ENCODE peak calls at places on chromosomes 12 and 14, in six cellular contexts. Z is astrocyte of the cerebellum, S is skeletal muscle cell, V is HFF-Myc, R is WERI-Rb-1, C is HCT116. W is an unnamed sample.

GRCh38 chr12:13609874-13610273 is 371.5 kb downstream of the GRIN2B start:
- DNase-seq in Z (no peak), S (no peak), V (no peak), R (no peak), C (no peak), W (no peak)

GRCh38 chr12:95484524-95484923 is 10.6 kb downstream of the METAP2 start:
- DNase-seq in Z (peak; percentile 18), S (no peak), V (no peak), R (no peak), C (no peak), W (no peak)

GRCh38 chr14:31894351-31894750 is 182.8 kb upstream of the ARHGAP5 start:
- DNase-seq in Z (no peak), S (no peak), V (no peak), R (no peak), C (no peak), W (no peak)

GRCh38 chr12:118633071-118633470 is 256.7 kb downstream of the SUDS3 start:
- DNase-seq in Z (no peak), S (no peak), V (no peak), R (no peak), C (no peak), W (no peak)

GRCh38 chr14:47678993-47679392 is 3.6 kb upstream of the MDGA2 start:
- DNase-seq in Z (no peak), S (no peak), V (no peak), R (no peak), C (no peak), W (no peak)

GRCh38 chr14:55974046-55974582 is 144.1 kb upstream of the PELI2 start:
- DNase-seq in Z (no peak), S (no peak), V (no peak), R (no peak), C (no peak), W (no peak)

GRCh38 chr12:32418903-32419519 is 19.7 kb downstream of the FGD4 start:
- DNase-seq in Z (no peak), S (no peak), V (no peak), R (no peak), C (no peak), W (no peak)

GRCh38 chr12:31353730-31354708 is 28.1 kb upstream of the SINHCAF start:
- DNase-seq in Z (no peak), S (no peak), V (no peak), R (peak; percentile 70), C (no peak), W (no peak)

GRCh38 chr14:73634333-73634833 is 10.4 kb upstream of the DNAL1 start:
- DNase-seq in Z (no peak), S (no peak), V (no peak), R (peak; percentile 45), C (no peak), W (no peak)

GRCh38 chr12:1839464-1839863 is 19.1 kb downstream of the LRTM2 start:
- DNase-seq in Z (no peak), S (no peak), V (no peak), R (no peak), C (no peak), W (no peak)

GRCh38 chr14:77025744-77026165 is 2.8 kb downstream of the IRF2BPL start:
- DNase-seq in Z (no peak), S (no peak), V (no peak), R (no peak), C (no peak), W (no peak)

GRCh38 chr12:93722757-93723567 is 45.8 kb downstream of the CRADD start:
- DNase-seq in Z (no peak), S (no peak), V (no peak), R (no peak), C (no peak), W (no peak)

GRCh38 chr12:125804660-125805059 is 739.4 kb downstream of the AACS start:
- DNase-seq in Z (no peak), S (no peak), V (no peak), R (no peak), C (no peak), W (no peak)

GRCh38 chr14:73795974-73796373 is 55.7 kb upstream of the PTGR2 start:
- DNase-seq in Z (peak; percentile 62), S (no peak), V (peak; percentile 35), R (no peak), C (peak; percentile 77), W (no peak)

GRCh38 chr12:24911284-24911791 is 37.6 kb downstream of the BCAT1 start:
- DNase-seq in Z (peak; percentile 46), S (no peak), V (peak; percentile 59), R (peak; percentile 59), C (no peak), W (no peak)

GRCh38 chr12:121224591-121224990 is 14.7 kb downstream of the P2RX4 start:
- DNase-seq in Z (no peak), S (no peak), V (no peak), R (no peak), C (no peak), W (no peak)

GRCh38 chr12:89353823-89354629 is 1.7 kb upstream of the DUSP6 start:
- DNase-seq in Z (no peak), S (no peak), V (no peak), R (peak; percentile 74), C (peak; percentile 73), W (no peak)

GRCh38 chr12:109641422-109641821 is 67.8 kb downstream of the MVK start:
- DNase-seq in Z (no peak), S (no peak), V (no peak), R (no peak), C (no peak), W (no peak)

GRCh38 chr12:132550014-132550802 is 60.2 kb downstream of the LRCOL1 start:
- DNase-seq in Z (no peak), S (no peak), V (no peak), R (no peak), C (no peak), W (no peak)

GRCh38 chr12:28933864-28934527 is 215.1 kb upstream of the FAR2 start:
- DNase-seq in Z (no peak), S (no peak), V (no peak), R (no peak), C (no peak), W (no peak)

GRCh38 chr12:46659032-46659703 is 166.6 kb downstream of the SLC38A4 start:
- DNase-seq in Z (no peak), S (no peak), V (no peak), R (no peak), C (no peak), W (no peak)

GRCh38 chr14:33564774-33565630 is 385.9 kb downstream of the EGLN3 start:
- DNase-seq in Z (peak; percentile 49), S (peak; percentile 54), V (no peak), R (no peak), C (no peak), W (no peak)

GRCh38 chr14:90381999-90382451 is 14.8 kb upstream of the CALM1 start:
- DNase-seq in Z (no peak), S (no peak), V (no peak), R (peak; percentile 26), C (no peak), W (no peak)

GRCh38 chr14:95233702-95234241 is 76.4 kb upstream of the DICER1 start:
- DNase-seq in Z (no peak), S (no peak), V (no peak), R (no peak), C (no peak), W (no peak)
- H3K4me3 ChIP-seq in Z (no peak overlapping the region), S (no peak overlapping the region), V (no peak overlapping the region), R (no peak overlapping the region), C (no peak overlapping the region), W (no peak overlapping the region)

DNA sequence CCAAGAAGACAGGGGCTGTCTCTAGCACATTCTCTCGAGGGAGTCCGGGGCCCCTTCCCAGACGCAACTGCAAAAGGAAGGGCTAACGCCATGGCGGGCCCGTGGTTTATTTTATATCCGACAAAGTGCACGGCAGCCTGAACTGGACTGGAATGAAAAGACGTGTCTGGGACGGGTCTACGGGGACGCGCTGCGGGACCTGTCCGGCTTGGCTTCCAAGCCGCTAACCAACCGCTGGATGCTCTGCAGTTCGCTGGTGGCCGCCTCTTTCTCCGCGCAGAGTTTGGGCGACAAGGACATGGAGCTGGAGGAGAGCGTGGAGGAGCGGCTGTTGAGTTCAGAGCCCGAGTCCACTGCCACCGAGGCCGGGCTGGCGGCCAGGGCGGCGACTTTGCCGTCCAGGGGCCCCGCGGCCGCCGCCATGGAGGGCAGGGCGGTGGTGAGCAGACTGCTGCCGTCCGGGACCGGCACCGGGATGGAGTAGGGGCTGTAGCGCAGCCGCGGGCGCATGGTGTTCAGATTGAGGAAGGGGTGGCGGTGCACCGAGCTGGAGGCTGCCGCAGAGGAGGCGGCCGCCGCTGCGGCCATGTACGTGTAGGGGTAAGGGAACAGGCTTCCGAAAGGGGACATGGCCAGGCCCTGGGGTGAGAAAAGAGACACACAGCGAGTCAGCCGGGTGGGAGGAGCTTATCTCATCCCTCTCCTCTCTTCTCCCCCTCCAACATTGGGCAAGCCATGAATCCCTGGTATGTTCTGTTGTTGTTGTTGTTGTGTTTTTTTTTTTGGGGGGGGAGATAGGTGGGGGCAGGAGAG is 12.1 kb downstream of the TBX3 start:
- DNase-seq in Z (no peak), S (no peak), V (no peak), R (no peak), C (no peak), W (no peak)
- H3K4me3 ChIP-seq in Z (peak overlapping the region; percentile 24), S (peak overlapping the region; percentile 28), V (peak overlapping the region; percentile 73), R (peak overlapping the region; percentile 33), C (no peak overlapping the region), W (peak overlapping the region; percentile 30)

DNA sequence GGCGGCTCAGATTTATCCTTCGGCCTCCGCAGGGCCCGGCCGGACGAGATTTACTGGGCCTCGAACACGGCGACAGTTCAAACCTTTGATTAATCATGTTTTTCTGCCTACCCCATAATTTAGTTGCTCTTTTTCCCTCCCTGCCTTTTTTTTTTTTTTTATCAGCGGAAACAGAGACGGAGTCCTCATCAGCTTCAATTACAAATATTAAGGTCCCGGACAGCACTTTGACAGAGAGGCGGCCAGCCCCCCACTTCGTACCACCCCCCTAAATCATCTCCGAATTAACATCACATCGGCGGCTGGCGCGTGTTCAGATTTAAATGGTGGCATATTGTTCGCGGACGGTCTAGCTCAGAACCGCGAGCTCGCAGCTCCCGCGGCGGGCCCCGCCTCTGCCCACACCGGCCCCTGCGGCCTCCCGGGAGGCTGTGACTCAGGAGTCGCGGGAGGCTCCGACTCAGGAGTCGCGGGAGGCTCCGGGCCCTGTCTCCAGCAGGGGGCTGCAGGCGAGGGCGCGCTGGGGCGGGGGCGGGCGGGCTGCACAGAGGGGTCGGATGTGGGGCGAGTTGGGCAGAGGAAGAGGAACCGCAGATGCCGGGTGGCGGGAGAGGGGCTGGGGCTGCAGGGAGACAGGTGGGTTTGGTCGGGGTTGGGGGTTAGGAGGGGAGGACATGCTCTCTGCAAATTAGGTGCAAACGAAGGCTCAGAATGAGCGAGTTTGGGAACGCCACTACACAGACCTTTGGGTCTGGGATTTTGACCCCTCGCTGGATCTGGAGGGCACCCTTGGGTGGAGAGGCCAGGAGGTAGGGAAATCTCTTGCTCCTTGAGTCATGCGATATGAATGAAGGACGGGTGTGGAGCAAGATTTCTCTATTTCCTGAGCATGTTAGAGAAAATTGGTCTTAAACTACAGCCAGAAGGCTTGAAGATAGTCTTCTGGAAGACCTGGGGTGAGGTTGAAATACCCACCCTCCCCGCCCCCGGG is 19.6 kb upstream of the ATP5MC2 start:
- DNase-seq in Z (no peak), S (no peak), V (no peak), R (peak; percentile 66), C (peak; percentile 36), W (no peak)
- H3K4me3 ChIP-seq in Z (peak overlapping the region; percentile 16), S (peak overlapping the region; percentile 20), V (peak overlapping the region; percentile 4), R (peak overlapping the region; percentile 52), C (peak overlapping the region; percentile 29), W (peak overlapping the region; percentile 14)

DNA sequence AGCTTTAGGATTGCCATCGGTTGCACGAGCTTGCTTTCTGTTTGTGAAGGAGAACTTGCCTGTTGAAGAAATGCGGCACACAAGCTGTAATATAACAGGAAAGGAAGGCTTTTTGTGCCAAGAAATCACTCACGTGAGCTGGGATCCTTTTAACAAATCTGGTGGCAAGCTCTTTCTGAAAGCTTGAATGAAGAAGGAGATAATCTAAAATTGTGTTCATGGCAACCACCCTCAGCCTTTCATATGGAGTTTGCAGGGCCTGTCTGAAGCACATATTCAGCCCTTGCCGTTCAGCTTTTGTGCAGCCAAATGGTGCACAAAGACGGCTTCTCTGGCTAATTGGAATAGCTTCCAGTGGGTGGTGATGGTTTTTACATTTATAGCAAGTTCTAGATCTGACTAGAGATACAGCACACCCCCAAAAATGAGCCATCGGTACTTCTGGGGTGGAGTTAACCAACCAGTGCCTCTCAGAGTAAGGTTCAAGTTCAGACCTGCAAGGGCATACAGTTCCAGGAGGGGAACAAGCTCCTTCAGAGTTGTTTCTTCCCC is 107.4 kb downstream of the AEBP2 start:
- DNase-seq in Z (no peak), S (no peak), V (no peak), R (no peak), C (no peak), W (no peak)
- H3K4me3 ChIP-seq in Z (no peak overlapping the region), S (no peak overlapping the region), V (no peak overlapping the region), R (no peak overlapping the region), C (no peak overlapping the region), W (no peak overlapping the region)